ENCODE peak calls at places on chromosomes 3 and 15, in eight cellular contexts. One of them, this sample, is unnamed.

GRCh38 chr15:66241301-66241700 is 12.2 kb downstream of the MEGF11 start:
- DNase-seq in amniotic stem cell: no peak
- DNase-seq in GM23248: no peak
- DNase-seq in SW480: no peak
- DNase-seq in posterior vena cava: no peak
- DNase-seq in KG1: no peak
- DNase-seq in midbrain: no peak
- DNase-seq in SW 1271: no peak
- DNase-seq in this sample: no peak

GRCh38 chr3:185940951-185941350 is 3.1 kb upstream of the TRA2B start:
- DNase-seq in GM23248: no peak
- DNase-seq in posterior vena cava: no peak
- DNase-seq in midbrain: no peak
- DNase-seq in SW 1271: no peak
- DNase-seq in amniotic stem cell: no peak
- DNase-seq in SW480: peak
- DNase-seq in KG1: no peak
- DNase-seq in this sample: no peak

GRCh38 chr3:157502916-157503620 is at the start of gene VEPH1:
- DNase-seq in KG1: no peak
- DNase-seq in GM23248: no peak
- DNase-seq in amniotic stem cell: no peak
- DNase-seq in SW 1271: no peak
- DNase-seq in midbrain: no peak
- DNase-seq in SW480: peak
- DNase-seq in posterior vena cava: no peak
- DNase-seq in this sample: no peak

GRCh38 chr15:86988075-86988474 is 908.4 kb downstream of the AGBL1 start:
- DNase-seq in SW 1271: no peak
- DNase-seq in posterior vena cava: no peak
- DNase-seq in KG1: no peak
- DNase-seq in GM23248: no peak
- DNase-seq in SW480: no peak
- DNase-seq in amniotic stem cell: no peak
- DNase-seq in midbrain: no peak
- DNase-seq in this sample: no peak

GRCh38 chr3:68017069-68017468 is 362.7 kb upstream of the SUCLG2 start:
- DNase-seq in amniotic stem cell: no peak
- DNase-seq in SW480: peak
- DNase-seq in posterior vena cava: no peak
- DNase-seq in KG1: no peak
- DNase-seq in midbrain: no peak
- DNase-seq in SW 1271: no peak
- DNase-seq in GM23248: no peak
- DNase-seq in this sample: no peak

GRCh38 chr3:143150979-143151726 is 31.6 kb downstream of the CHST2 start:
- DNase-seq in SW480: no peak
- DNase-seq in amniotic stem cell: no peak
- DNase-seq in SW 1271: no peak
- DNase-seq in posterior vena cava: no peak
- DNase-seq in midbrain: no peak
- DNase-seq in GM23248: peak
- DNase-seq in KG1: no peak
- DNase-seq in this sample: no peak

GRCh38 chr3:53845103-53845880 is 927 bp downstream of the CHDH start:
- DNase-seq in posterior vena cava: no peak
- DNase-seq in midbrain: peak
- DNase-seq in KG1: no peak
- DNase-seq in amniotic stem cell: peak
- DNase-seq in GM23248: peak
- DNase-seq in SW 1271: no peak
- DNase-seq in SW480: peak
- DNase-seq in this sample: peak

GRCh38 chr3:150158974-150159625 is 188.4 kb upstream of the PFN2 start:
- DNase-seq in GM23248: peak
- DNase-seq in midbrain: no peak
- DNase-seq in amniotic stem cell: no peak
- DNase-seq in SW480: no peak
- DNase-seq in SW 1271: no peak
- DNase-seq in KG1: no peak
- DNase-seq in posterior vena cava: no peak
- DNase-seq in this sample: no peak

GRCh38 chr3:179000144-179000543 is 71.5 kb downstream of the ZMAT3 start:
- DNase-seq in SW 1271: no peak
- DNase-seq in midbrain: no peak
- DNase-seq in GM23248: peak
- DNase-seq in KG1: no peak
- DNase-seq in amniotic stem cell: no peak
- DNase-seq in SW480: no peak
- DNase-seq in posterior vena cava: no peak
- DNase-seq in this sample: no peak

GRCh38 chr15:91426412-91426811 is 326.4 kb downstream of the SV2B start:
- DNase-seq in amniotic stem cell: no peak
- DNase-seq in KG1: no peak
- DNase-seq in midbrain: no peak
- DNase-seq in GM23248: no peak
- DNase-seq in SW480: no peak
- DNase-seq in SW 1271: no peak
- DNase-seq in posterior vena cava: no peak
- DNase-seq in this sample: no peak

GRCh38 chr3:126537116-126537729 is 13.3 kb downstream of the CHST13 start:
- DNase-seq in SW480: no peak
- DNase-seq in amniotic stem cell: no peak
- DNase-seq in posterior vena cava: peak
- DNase-seq in midbrain: no peak
- DNase-seq in SW 1271: no peak
- DNase-seq in GM23248: no peak
- DNase-seq in KG1: no peak
- DNase-seq in this sample: no peak